ENCODE peak calls at places on chromosomes 7 and 10, in seven cellular contexts. One of them, this sample, is unnamed.

GRCh38 chr10:70478191-70479160 is at the start of gene PALD1:
- DNase-seq in H1: no peak
- DNase-seq in K562: peak; percentile 41
- DNase-seq in GM12878: no peak
- DNase-seq in HCT116: peak; percentile 48
- DNase-seq in HepG2: no peak
- DNase-seq in SK-N-SH: peak; percentile 96
- DNase-seq in this sample: peak; percentile 22

GRCh38 chr7:155852426-155853301 is 40.4 kb upstream of the SHH start:
- DNase-seq in HCT116: no peak
- DNase-seq in HepG2: no peak
- DNase-seq in GM12878: no peak
- DNase-seq in K562: no peak
- DNase-seq in SK-N-SH: no peak
- DNase-seq in H1: no peak
- DNase-seq in this sample: no peak

GRCh38 chr7:33893377-33893776 is 12.0 kb upstream of the BMPER start:
- DNase-seq in HCT116: no peak
- DNase-seq in SK-N-SH: no peak
- DNase-seq in H1: no peak
- DNase-seq in K562: no peak
- DNase-seq in GM12878: no peak
- DNase-seq in HepG2: no peak
- DNase-seq in this sample: no peak

GRCh38 chr10:123478112-123478511 is 188.0 kb upstream of the GPR26 start:
- DNase-seq in HepG2: no peak
- DNase-seq in SK-N-SH: no peak
- DNase-seq in K562: no peak
- DNase-seq in HCT116: no peak
- DNase-seq in GM12878: no peak
- DNase-seq in H1: no peak
- DNase-seq in this sample: no peak

GRCh38 chr10:137031-137430 is 1.8 kb downstream of the ZMYND11 start:
- DNase-seq in HCT116: peak; percentile 35
- DNase-seq in HepG2: peak; percentile 67
- DNase-seq in H1: no peak
- DNase-seq in SK-N-SH: peak; percentile 41
- DNase-seq in K562: peak; percentile 47
- DNase-seq in GM12878: no peak
- DNase-seq in this sample: no peak

GRCh38 chr10:116210588-116211346 is 62.2 kb downstream of the GFRA1 start:
- DNase-seq in HCT116: no peak
- DNase-seq in K562: no peak
- DNase-seq in GM12878: no peak
- DNase-seq in SK-N-SH: no peak
- DNase-seq in HepG2: no peak
- DNase-seq in H1: no peak
- DNase-seq in this sample: no peak

GRCh38 chr10:61804414-61804813 is 97.1 kb upstream of the ARID5B start:
- DNase-seq in HCT116: no peak
- DNase-seq in K562: peak; percentile 50
- DNase-seq in GM12878: no peak
- DNase-seq in H1: no peak
- DNase-seq in SK-N-SH: no peak
- DNase-seq in HepG2: no peak
- DNase-seq in this sample: no peak

GRCh38 chr10:68211635-68212034 is 20.3 kb downstream of the ATOH7 start:
- DNase-seq in HCT116: no peak
- DNase-seq in GM12878: no peak
- DNase-seq in SK-N-SH: peak; percentile 51
- DNase-seq in HepG2: no peak
- DNase-seq in H1: no peak
- DNase-seq in K562: no peak
- DNase-seq in this sample: no peak

GRCh38 chr10:114393482-114393881 is 10.8 kb downstream of the AFAP1L2 start:
- DNase-seq in SK-N-SH: no peak
- DNase-seq in HCT116: no peak
- DNase-seq in HepG2: no peak
- DNase-seq in K562: no peak
- DNase-seq in H1: no peak
- DNase-seq in GM12878: no peak
- DNase-seq in this sample: no peak

GRCh38 chr7:46131916-46132795 is 211.1 kb upstream of the IGFBP3 start:
- DNase-seq in K562: no peak
- DNase-seq in GM12878: no peak
- DNase-seq in HepG2: peak; percentile 43
- DNase-seq in HCT116: no peak
- DNase-seq in H1: no peak
- DNase-seq in SK-N-SH: no peak
- DNase-seq in this sample: no peak

GRCh38 chr7:74606101-74606908 is 51.2 kb upstream of the GTF2I start:
- DNase-seq in HCT116: no peak
- DNase-seq in H1: no peak
- DNase-seq in HepG2: no peak
- DNase-seq in K562: no peak
- DNase-seq in GM12878: no peak
- DNase-seq in SK-N-SH: peak; percentile 89
- DNase-seq in this sample: peak; percentile 51

GRCh38 chr10:79353000-79353406 is 5.7 kb downstream of the PPIF start:
- DNase-seq in H1: no peak
- DNase-seq in HCT116: no peak
- DNase-seq in K562: no peak
- DNase-seq in SK-N-SH: no peak
- DNase-seq in GM12878: no peak
- DNase-seq in HepG2: no peak
- DNase-seq in this sample: no peak

GRCh38 chr7:91826377-91826776 is 54.1 kb downstream of the MTERF1 start:
- DNase-seq in K562: no peak
- DNase-seq in H1: no peak
- DNase-seq in GM12878: no peak
- DNase-seq in HepG2: no peak
- DNase-seq in HCT116: peak; percentile 22
- DNase-seq in SK-N-SH: no peak
- DNase-seq in this sample: no peak

GRCh38 chr10:43679509-43679908 is 30.8 kb upstream of the ZNF32 start:
- DNase-seq in GM12878: no peak
- DNase-seq in HepG2: no peak
- DNase-seq in H1: no peak
- DNase-seq in SK-N-SH: no peak
- DNase-seq in K562: no peak
- DNase-seq in HCT116: no peak
- DNase-seq in this sample: no peak
- TF ChIP-seq JUND in GM12878: no peak
- TF ChIP-seq JUND in HepG2: no peak
- TF ChIP-seq JUND in H1: no peak
- TF ChIP-seq JUND in SK-N-SH: no peak
- TF ChIP-seq JUND in K562: no peak
- TF ChIP-seq JUND in HCT116: no peak
- TF ChIP-seq JUND in this sample: no peak

GRCh38 chr7:29620531-29620930 is 56.9 kb downstream of the PRR15 start:
- DNase-seq in GM12878: no peak
- DNase-seq in K562: no peak
- DNase-seq in HepG2: no peak
- DNase-seq in HCT116: no peak
- DNase-seq in SK-N-SH: no peak
- DNase-seq in H1: no peak
- DNase-seq in this sample: no peak
- TF ChIP-seq JUND in GM12878: no peak
- TF ChIP-seq JUND in K562: no peak
- TF ChIP-seq JUND in HepG2: no peak
- TF ChIP-seq JUND in HCT116: no peak
- TF ChIP-seq JUND in SK-N-SH: no peak
- TF ChIP-seq JUND in H1: no peak
- TF ChIP-seq JUND in this sample: no peak

GRCh38 chr7:75967573-75967997 is 26.8 kb downstream of the TMEM120A start:
- DNase-seq in SK-N-SH: peak; percentile 45
- DNase-seq in H1: no peak
- DNase-seq in HCT116: no peak
- DNase-seq in K562: no peak
- DNase-seq in GM12878: no peak
- DNase-seq in HepG2: no peak
- DNase-seq in this sample: no peak
- TF ChIP-seq JUND in SK-N-SH: no peak
- TF ChIP-seq JUND in H1: no peak
- TF ChIP-seq JUND in HCT116: no peak
- TF ChIP-seq JUND in K562: no peak
- TF ChIP-seq JUND in GM12878: no peak
- TF ChIP-seq JUND in HepG2: no peak
- TF ChIP-seq JUND in this sample: no peak

GRCh38 chr7:70566659-70567058 is 565.3 kb upstream of the GALNT17 start:
- DNase-seq in K562: no peak
- DNase-seq in HepG2: no peak
- DNase-seq in SK-N-SH: no peak
- DNase-seq in HCT116: no peak
- DNase-seq in GM12878: no peak
- DNase-seq in H1: no peak
- DNase-seq in this sample: peak; percentile 46
- TF ChIP-seq JUND in K562: no peak
- TF ChIP-seq JUND in HepG2: no peak
- TF ChIP-seq JUND in SK-N-SH: no peak
- TF ChIP-seq JUND in HCT116: no peak
- TF ChIP-seq JUND in GM12878: no peak
- TF ChIP-seq JUND in H1: no peak
- TF ChIP-seq JUND in this sample: no peak

This sample was measured in T47D.